ENCODE peak calls at places on chromosomes 5 and 9, in five cellular contexts. One of them, this sample, is unnamed.

GRCh38 chr9:73200694-73201432 is 49.2 kb downstream of the ANXA1 start:
- DNase-seq in amygdala: no peak
- DNase-seq in left kidney: peak; percentile 59
- DNase-seq in Calu3: no peak
- DNase-seq in lower leg skin: no peak
- DNase-seq in this sample: no peak

GRCh38 chr9:24351258-24351657 is 194.4 kb downstream of the IZUMO3 start:
- DNase-seq in amygdala: no peak
- DNase-seq in left kidney: no peak
- DNase-seq in Calu3: no peak
- DNase-seq in lower leg skin: no peak
- DNase-seq in this sample: no peak

GRCh38 chr5:98997000-98997399 is 68.2 kb upstream of the CHD1 start:
- DNase-seq in amygdala: no peak
- DNase-seq in left kidney: no peak
- DNase-seq in Calu3: no peak
- DNase-seq in lower leg skin: no peak
- DNase-seq in this sample: no peak

GRCh38 chr5:179267671-179268071 is 77.6 kb downstream of the ADAMTS2 start:
- DNase-seq in amygdala: no peak
- DNase-seq in left kidney: no peak
- DNase-seq in Calu3: no peak
- DNase-seq in lower leg skin: peak; percentile 85
- DNase-seq in this sample: no peak

GRCh38 chr9:107172160-107172978 is 110.7 kb upstream of the RAD23B start:
- DNase-seq in amygdala: peak; percentile 19
- DNase-seq in left kidney: peak; percentile 92
- DNase-seq in Calu3: peak; percentile 71
- DNase-seq in lower leg skin: peak; percentile 93
- DNase-seq in this sample: peak; percentile 75

GRCh38 chr5:78813906-78814518 is 165.4 kb upstream of the LHFPL2 start:
- DNase-seq in amygdala: no peak
- DNase-seq in left kidney: no peak
- DNase-seq in Calu3: no peak
- DNase-seq in lower leg skin: no peak
- DNase-seq in this sample: no peak

GRCh38 chr9:79776581-79776980 is 204.8 kb downstream of the TLE4 start:
- DNase-seq in amygdala: no peak
- DNase-seq in left kidney: no peak
- DNase-seq in Calu3: no peak
- DNase-seq in lower leg skin: no peak
- DNase-seq in this sample: no peak

GRCh38 chr9:96156578-96156977 is 145.4 kb downstream of the HSD17B3 start:
- DNase-seq in amygdala: no peak
- DNase-seq in left kidney: no peak
- DNase-seq in Calu3: no peak
- DNase-seq in lower leg skin: peak; percentile 72
- DNase-seq in this sample: no peak

GRCh38 chr9:129221233-129221632 is 43.2 kb upstream of the IER5L start:
- DNase-seq in amygdala: no peak
- DNase-seq in left kidney: no peak
- DNase-seq in Calu3: no peak
- DNase-seq in lower leg skin: no peak
- DNase-seq in this sample: no peak

GRCh38 chr5:147240266-147240985 is 5.6 kb downstream of the STK32A start:
- DNase-seq in amygdala: no peak
- DNase-seq in left kidney: no peak
- DNase-seq in Calu3: no peak
- DNase-seq in lower leg skin: no peak
- DNase-seq in this sample: no peak

GRCh38 chr5:168315991-168316578 is 24.6 kb downstream of the WWC1 start:
- DNase-seq in amygdala: no peak
- DNase-seq in left kidney: peak; percentile 77
- DNase-seq in Calu3: peak; percentile 85
- DNase-seq in lower leg skin: no peak
- DNase-seq in this sample: peak; percentile 87

GRCh38 chr9:128881627-128881883 is 195 bp downstream of the KYAT1 start:
- DNase-seq in amygdala: no peak
- DNase-seq in left kidney: no peak
- DNase-seq in Calu3: no peak
- DNase-seq in lower leg skin: no peak
- DNase-seq in this sample: no peak

GRCh38 chr5:172003750-172004149 is 2.7 kb downstream of the FBXW11 start:
- DNase-seq in amygdala: no peak
- DNase-seq in left kidney: no peak
- DNase-seq in Calu3: no peak
- DNase-seq in lower leg skin: no peak
- DNase-seq in this sample: no peak

GRCh38 chr9:125743687-125744428 is 3.3 kb upstream of the PBX3 start:
- DNase-seq in amygdala: no peak
- DNase-seq in left kidney: peak; percentile 39
- DNase-seq in Calu3: no peak
- DNase-seq in lower leg skin: peak; percentile 75
- DNase-seq in this sample: no peak

This sample was measured in body of pancreas.